ENCODE peak calls at places on chromosomes 7 and 10, in five cellular contexts. S, R, G, C and L are unnamed samples.

GRCh38 chr7:40879941-40880558 is 745.2 kb downstream of the SUGCT start:
- DNase-seq in S (no peak), C (no peak), R (no peak), G (no peak), L (no peak)

GRCh38 chr10:21927601-21928000 is 75.9 kb downstream of the DNAJC1 start:
- DNase-seq in G (no peak), C (no peak), R (no peak), S (no peak), L (peak)

GRCh38 chr7:135853008-135853407 is 104.4 kb upstream of the FAM180A start:
- DNase-seq in C (no peak), R (no peak), G (no peak), S (no peak), L (no peak)

GRCh38 chr7:148884299-148885022 is 370 bp upstream of the EZH2 start:
- DNase-seq in G (peak), R (peak), C (peak), S (peak), L (peak)

GRCh38 chr10:58280982-58281752 is 12.2 kb downstream of the CISD1 start:
- DNase-seq in R (no peak), G (no peak), C (no peak), S (no peak), L (no peak)

GRCh38 chr7:11239311-11239710 is 265.6 kb downstream of the PHF14 start:
- DNase-seq in G (no peak), C (no peak), R (no peak), S (no peak), L (no peak)

GRCh38 chr10:60992661-60993060 is 48.7 kb upstream of the RHOBTB1 start:
- DNase-seq in R (no peak), S (no peak), C (no peak), G (no peak), L (no peak)

GRCh38 chr7:94671444-94672235 is 15.7 kb upstream of the SGCE start:
- DNase-seq in S (no peak), G (no peak), R (no peak), C (no peak), L (no peak)

GRCh38 chr10:71333154-71333887 is 14.3 kb downstream of the SLC29A3 start:
- DNase-seq in G (no peak), C (no peak), R (no peak), S (no peak), L (no peak)

GRCh38 chr10:119448579-119449209 is 93.8 kb downstream of the RGS10 start:
- DNase-seq in S (no peak), R (no peak), C (no peak), G (no peak), L (no peak)

GRCh38 chr10:132865851-132866600 is 76.3 kb downstream of the CFAP46 start:
- DNase-seq in C (no peak), R (no peak), G (no peak), S (no peak), L (no peak)

GRCh38 chr7:107446531-107446930 is 23.3 kb upstream of the GPR22 start:
- DNase-seq in R (peak), G (no peak), S (no peak), C (no peak), L (no peak)

GRCh38 chr10:131636841-131637724 is 263.7 kb upstream of the PPP2R2D start:
- DNase-seq in R (no peak), G (no peak), S (no peak), C (no peak), L (no peak)

GRCh38 chr7:22238354-22239311 is 118.3 kb downstream of the RAPGEF5 start:
- DNase-seq in R (peak), G (no peak), C (no peak), S (no peak), L (no peak)

GRCh38 chr10:113463083-113463482 is 89.8 kb upstream of the HABP2 start:
- DNase-seq in R (no peak), S (no peak), G (no peak), C (no peak), L (no peak)

GRCh38 chr10:49663596-49663995 is 15.9 kb upstream of the C10orf53 start:
- DNase-seq in G (no peak), S (no peak), R (no peak), C (no peak), L (no peak)

GRCh38 chr10:31871266-31871887 is 57.3 kb downstream of the ARHGAP12 start:
- DNase-seq in C (no peak), G (no peak), R (no peak), S (no peak), L (no peak)

GRCh38 chr10:43267811-43268210 is 946 bp upstream of the RASGEF1A start:
- DNase-seq in R (no peak), G (no peak), C (no peak), S (no peak), L (no peak)

GRCh38 chr10:122703483-122704448 is 4.1 kb upstream of the C10orf120 start:
- DNase-seq in C (peak), S (peak), R (peak), G (peak), L (peak)

GRCh38 chr10:11026761-11027160 is 9.1 kb downstream of the CELF2 start:
- DNase-seq in S (no peak), R (no peak), C (no peak), G (no peak), L (no peak)

GRCh38 chr7:96218844-96219243 is 103.1 kb downstream of the SLC25A13 start:
- DNase-seq in S (no peak), G (no peak), C (no peak), R (no peak), L (no peak)

GRCh38 chr10:97882142-97883091 is 32.8 kb downstream of the GOLGA7B start:
- DNase-seq in S (no peak), R (peak), C (no peak), G (no peak), L (no peak)

GRCh38 chr7:79786187-79786586 is 332.7 kb upstream of the MAGI2 start:
- DNase-seq in G (no peak), R (no peak), S (no peak), C (no peak), L (no peak)

GRCh38 chr7:112459645-112460044 is 9.4 kb downstream of the IFRD1 start:
- DNase-seq in G (no peak), C (no peak), S (no peak), R (no peak), L (no peak)

GRCh38 chr10:18437486-18437885 is 213.9 kb downstream of the NSUN6 start:
- DNase-seq in G (no peak), C (no peak), S (no peak), R (no peak), L (peak)

GRCh38 chr7:15687645-15688025 is 1.2 kb upstream of the MEOX2 start:
- DNase-seq in S (peak), G (no peak), R (no peak), C (no peak), L (peak)

GRCh38 chr10:72223743-72224101 is 7.6 kb upstream of the ASCC1 start:
- DNase-seq in G (no peak), C (no peak), S (no peak), R (no peak), L (no peak)

GRCh38 chr7:47536705-47537611 is 45.0 kb downstream of the TNS3 start:
- DNase-seq in G (peak), S (peak), R (peak), C (no peak), L (no peak)

GRCh38 chr7:16465469-16466086 is at the start of gene SOSTDC1:
- DNase-seq in R (no peak), G (no peak), C (no peak), S (no peak), L (no peak)

GRCh38 chr10:132681858-132682755 is 103.8 kb downstream of the NKX6-2 start:
- DNase-seq in G (no peak), S (no peak), C (no peak), R (no peak), L (no peak)

GRCh38 chr10:106559442-106559841 is 605.1 kb downstream of the SORCS1 start:
- DNase-seq in R (no peak), S (no peak), C (no peak), G (no peak), L (no peak)

GRCh38 chr7:80230327-80230726 is 95.7 kb downstream of the GNAI1 start:
- DNase-seq in S (no peak), R (no peak), G (no peak), C (no peak), L (no peak)